ENCODE peak calls at places on chromosomes 16 and 17, in seven cellular contexts. M is iris pigment epithelial cell; D is HuH-7; R is T-helper 9 cell; O is WERI-Rb-1; W is stimulated activated naive CD4-positive, alpha-beta T cell; L is uterus. U is an unnamed sample.

GRCh38 chr17:32659419-32659842 is 172.6 kb downstream of the CDK5R1 start:
- DNase-seq in R (peak), O (peak), D (peak), L (peak), W (peak), M (peak), U (peak)

GRCh38 chr16:53501216-53501859 is 1.7 kb downstream of the AKTIP start:
- DNase-seq in L (no peak), W (no peak), O (no peak), R (no peak), D (no peak), M (peak), U (no peak)

GRCh38 chr17:40452074-40452787 is 9.0 kb downstream of the IGFBP4 start:
- DNase-seq in R (no peak), O (no peak), W (no peak), D (no peak), M (peak), L (peak), U (peak)

GRCh38 chr16:2467301-2468141 is 3.6 kb upstream of the NTN3 start:
- DNase-seq in D (no peak), R (no peak), O (peak), M (peak), W (no peak), L (peak), U (peak)

GRCh38 chr16:89506791-89507191 is 1.4 kb upstream of the SPG7 start:
- DNase-seq in M (no peak), W (no peak), L (no peak), D (no peak), R (peak), O (no peak), U (no peak)

GRCh38 chr16:50448522-50448921 is 79.7 kb upstream of the BRD7 start:
- DNase-seq in R (no peak), L (no peak), O (peak), M (no peak), W (no peak), D (no peak), U (no peak)

GRCh38 chr17:42120161-42121065 is 754 bp downstream of the KAT2A start:
- DNase-seq in R (no peak), O (peak), D (peak), L (peak), M (no peak), W (no peak), U (no peak)

GRCh38 chr17:7313028-7313889 is 1.9 kb downstream of the GPS2 start:
- DNase-seq in R (no peak), D (no peak), W (peak), M (no peak), O (no peak), L (no peak), U (no peak)

GRCh38 chr17:32882734-32883133 is 5.8 kb upstream of the MYO1D start:
- DNase-seq in W (no peak), L (no peak), O (no peak), M (no peak), D (no peak), R (no peak), U (no peak)

GRCh38 chr17:39684369-39685043 is 3.4 kb downstream of the PGAP3 start:
- DNase-seq in W (no peak), R (no peak), O (no peak), M (no peak), D (no peak), L (no peak), U (no peak)

U was measured in heart left ventricle.